ENCODE peak calls at places on chromosome 16, in ten cellular contexts. C is uterus, D is NB4, M is ovary, O is adrenal gland, N is esophagus muscularis mucosa, T is GM12891, F is GM12878, W is transverse colon, P is tibial nerve. Z is an unnamed sample.

GRCh38 chr16:3328104-3328503 is 22.8 kb downstream of the ZNF75A start:
- DNase-seq in T (no peak), M (no peak), O (no peak), N (no peak), P (no peak), W (no peak), C (no peak), F (no peak), D (no peak), Z (no peak)

GRCh38 chr16:69929480-69929879 is 21.7 kb upstream of the CLEC18A start:
- DNase-seq in M (no peak), O (no peak), F (no peak), N (no peak), W (no peak), C (no peak), T (no peak), P (no peak), D (no peak), Z (no peak)

GRCh38 chr16:19410435-19411153 is 7.1 kb upstream of the TMC5 start:
- DNase-seq in C (no peak), T (peak; percentile 58), D (no peak), N (no peak), M (no peak), F (no peak), W (peak; percentile 77), P (no peak), O (no peak), Z (peak; percentile 57)

GRCh38 chr16:86818701-86819522 is 240.6 kb downstream of the FOXL1 start:
- DNase-seq in N (no peak), W (no peak), C (no peak), M (no peak), D (no peak), P (no peak), O (no peak), T (no peak), F (no peak), Z (peak; percentile 61)

GRCh38 chr16:47055136-47055885 is 81.8 kb upstream of the DNAJA2 start:
- DNase-seq in P (no peak), M (no peak), N (no peak), W (no peak), F (no peak), D (no peak), C (no peak), T (no peak), O (no peak), Z (no peak)

GRCh38 chr16:19926449-19927390 is 42.1 kb upstream of the GPRC5B start:
- DNase-seq in D (peak; percentile 44), T (no peak), O (peak; percentile 9), N (no peak), M (no peak), C (no peak), P (no peak), F (no peak), W (no peak), Z (no peak)

GRCh38 chr16:19281246-19281645 is 4.3 kb upstream of the CLEC19A start:
- DNase-seq in W (no peak), C (no peak), F (no peak), T (no peak), D (no peak), M (no peak), P (no peak), O (no peak), N (no peak), Z (no peak)

GRCh38 chr16:8146613-8147012 is 443.7 kb downstream of the TMEM114 start:
- DNase-seq in T (no peak), F (no peak), W (no peak), M (no peak), P (no peak), N (no peak), D (no peak), C (no peak), O (no peak), Z (no peak)

DNA sequence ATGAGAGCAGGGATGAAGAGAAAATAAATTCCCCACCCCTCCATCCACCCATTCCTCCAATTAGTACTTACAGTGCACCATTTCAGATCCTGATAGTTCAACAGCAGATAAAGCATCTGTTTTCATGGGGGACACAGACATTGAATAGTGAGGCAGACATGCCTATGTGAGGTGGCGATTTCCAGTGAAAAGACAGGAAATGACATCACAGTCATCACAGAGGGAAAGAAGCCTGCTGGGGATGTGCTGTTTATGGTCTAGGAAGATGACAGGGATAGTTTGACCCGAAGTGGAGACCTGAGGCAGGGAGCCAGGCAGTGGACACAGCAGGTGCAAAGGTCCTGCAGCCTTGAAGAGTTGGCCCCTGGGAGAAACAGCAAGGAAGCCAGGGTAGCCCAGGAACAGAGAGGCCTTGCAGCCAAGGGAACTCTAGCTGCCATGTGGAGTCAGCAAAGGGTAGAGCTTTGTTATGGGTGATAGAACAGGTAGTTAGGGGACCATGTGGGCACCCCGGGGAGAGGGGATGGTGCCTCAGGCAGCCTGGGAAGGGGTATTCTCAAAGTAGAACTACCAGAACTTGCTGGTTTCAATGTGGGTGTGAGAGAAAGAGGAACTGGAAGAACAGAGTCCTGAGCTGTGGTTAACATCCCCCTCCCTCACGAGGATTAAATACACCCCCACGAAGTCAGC is 256.6 kb downstream of the CPPED1 start:
- DNase-seq in T (no peak), N (no peak), M (no peak), O (no peak), F (peak; percentile 89), P (no peak), C (no peak), D (peak; percentile 75), W (no peak), Z (no peak)
- TF ChIP-seq POLR2A in T (no peak), N (no peak), M (no peak), O (no peak), F (no peak), P (no peak), C (no peak), D (no peak), W (no peak), Z (no peak)

GRCh38 chr16:75023019-75023418 is 24.2 kb downstream of the ZNRF1 start:
- DNase-seq in T (no peak), C (no peak), D (no peak), N (no peak), P (no peak), M (no peak), O (no peak), F (no peak), W (no peak), Z (no peak)
- TF ChIP-seq POLR2A in T (no peak), C (no peak), D (no peak), N (no peak), P (no peak), M (no peak), O (no peak), F (no peak), W (no peak), Z (no peak)

GRCh38 chr16:31487720-31488629 is 5.1 kb downstream of the SLC5A2 start:
- DNase-seq in M (peak; percentile 57), P (no peak), D (peak; percentile 66), N (no peak), W (peak; percentile 81), C (peak; percentile 56), O (peak; percentile 38), F (no peak), T (peak; percentile 93), Z (peak; percentile 80)

GRCh38 chr16:31485571-31485970 is 2.6 kb downstream of the SLC5A2 start:
- DNase-seq in P (no peak), D (no peak), T (no peak), O (no peak), M (no peak), F (no peak), W (no peak), C (no peak), N (no peak), Z (no peak)

GRCh38 chr16:31487076-31487719 is 4.3 kb downstream of the SLC5A2 start:
- DNase-seq in O (no peak), T (no peak), D (no peak), W (no peak), F (no peak), N (no peak), M (no peak), P (no peak), C (no peak), Z (no peak)

GRCh38 chr16:31484491-31485171 is 1.7 kb downstream of the SLC5A2 start:
- DNase-seq in F (no peak), M (no peak), W (peak; percentile 78), C (no peak), O (no peak), N (no peak), T (no peak), D (no peak), P (no peak), Z (no peak)

GRCh38 chr16:31486036-31486435 is 3.1 kb downstream of the SLC5A2 start:
- DNase-seq in O (no peak), W (no peak), D (no peak), T (no peak), P (no peak), N (no peak), M (no peak), C (no peak), F (no peak), Z (no peak)
- TF ChIP-seq POLR2A in O (no peak), W (no peak), D (no peak), T (no peak), P (no peak), N (no peak), M (no peak), C (no peak), F (no peak), Z (no peak)

GRCh38 chr16:65070831-65071230 is 51.0 kb downstream of the CDH11 start:
- DNase-seq in T (no peak), M (peak; percentile 69), P (peak; percentile 60), W (peak; percentile 52), D (peak; percentile 27), C (peak; percentile 69), O (peak; percentile 91), N (peak; percentile 92), F (no peak), Z (no peak)

GRCh38 chr16:65068151-65068740 is 53.6 kb downstream of the CDH11 start:
- DNase-seq in M (no peak), C (no peak), F (no peak), W (no peak), O (peak; percentile 20), N (peak; percentile 14), P (peak; percentile 24), T (no peak), D (no peak), Z (no peak)

GRCh38 chr16:65069766-65070165 is 52.1 kb downstream of the CDH11 start:
- DNase-seq in T (no peak), D (no peak), C (no peak), O (no peak), F (no peak), M (no peak), P (no peak), N (peak; percentile 17), W (no peak), Z (no peak)

GRCh38 chr16:65069090-65069489 is 52.8 kb downstream of the CDH11 start:
- DNase-seq in F (no peak), P (no peak), O (no peak), T (no peak), D (no peak), C (no peak), W (no peak), M (no peak), N (no peak), Z (no peak)

DNA sequence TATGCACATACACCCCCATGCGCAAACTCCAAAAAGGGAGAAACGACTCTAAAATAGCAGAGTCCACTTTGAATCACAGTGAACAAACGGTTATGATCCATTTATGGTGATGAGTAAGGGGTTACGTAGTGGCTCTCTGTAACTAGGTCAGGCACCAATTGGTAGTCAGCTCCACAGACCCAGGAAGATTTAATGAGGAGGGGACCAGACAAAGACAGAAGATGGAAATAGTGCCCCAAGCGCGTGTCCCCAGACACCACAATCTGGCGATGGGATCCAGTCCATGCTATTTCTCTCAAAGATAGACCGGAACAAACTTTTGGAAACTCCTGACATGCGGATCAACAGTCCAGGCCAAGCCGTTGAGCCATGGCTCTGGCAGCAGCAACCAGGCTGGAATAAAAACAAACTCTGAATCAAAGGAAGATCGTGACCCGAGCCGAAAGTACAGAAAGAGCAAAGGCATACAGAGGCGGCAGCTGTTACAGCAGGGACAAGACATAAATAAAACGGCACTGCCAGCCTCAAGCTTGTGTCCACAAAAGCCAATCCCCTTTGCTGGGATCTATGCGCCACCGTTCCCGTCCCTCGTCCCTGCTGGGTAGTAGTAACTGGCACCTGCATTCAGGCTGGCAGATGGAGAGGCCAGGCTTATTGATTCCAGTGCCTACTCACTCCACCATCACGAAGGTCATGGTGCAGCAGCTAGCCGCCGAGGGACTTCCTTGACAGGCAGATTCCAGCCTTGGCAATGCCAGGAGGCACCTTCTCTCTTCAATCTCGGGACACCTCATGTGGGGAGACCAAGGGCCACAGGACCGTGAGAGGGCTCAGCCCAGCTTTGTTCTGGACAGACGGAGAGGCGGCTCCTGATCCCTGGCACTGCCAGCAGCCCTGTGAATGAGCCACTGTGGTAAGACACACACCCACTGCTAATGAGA is 50.2 kb downstream of the CDH11 start:
- DNase-seq in O (peak; percentile 13), M (peak; percentile 43), C (peak; percentile 56), P (peak; percentile 56), W (peak; percentile 12), F (no peak), T (no peak), D (no peak), N (peak; percentile 91), Z (no peak)
- TF ChIP-seq POLR2A in O (no peak), M (no peak), C (no peak), P (no peak), W (no peak), F (no peak), T (no peak), D (no peak), N (no peak), Z (no peak)